ENCODE peak calls at places on chromosome 10, in nine cellular contexts. J, B, K, H, I, M, Q, Z and O are unnamed samples.

GRCh38 chr10:22623624-22624263 is 90.6 kb downstream of the PIP4K2A start:
- DNase-seq in J (no peak), M (no peak), K (no peak), I (no peak), Q (no peak), H (no peak), Z (peak; percentile 48), B (no peak), O (no peak)

GRCh38 chr10:13759167-13759566 is 172.4 kb downstream of the PRPF18 start:
- DNase-seq in I (no peak), J (no peak), Z (no peak), H (no peak), K (peak; percentile 72), B (no peak), M (no peak), Q (no peak), O (no peak)

GRCh38 chr10:90751107-90751997 is 106.5 kb downstream of the HTR7 start:
- DNase-seq in B (peak; percentile 30), J (peak; percentile 61), Z (peak; percentile 32), Q (peak; percentile 4), I (peak; percentile 60), M (peak; percentile 19), H (no peak), K (peak; percentile 71), O (peak; percentile 62)

GRCh38 chr10:71239946-71240795 is 27.8 kb downstream of the UNC5B start:
- DNase-seq in Z (no peak), K (no peak), J (peak; percentile 53), I (no peak), H (no peak), Q (no peak), M (no peak), B (no peak), O (peak; percentile 33)

GRCh38 chr10:91672021-91672608 is 39.2 kb upstream of the PPP1R3C start:
- DNase-seq in Q (no peak), H (no peak), J (peak; percentile 64), M (no peak), K (peak; percentile 48), Z (no peak), B (no peak), I (no peak), O (peak; percentile 12)

GRCh38 chr10:64368298-64368697 is 847.1 kb downstream of the REEP3 start:
- DNase-seq in I (no peak), Q (no peak), Z (no peak), H (no peak), K (no peak), B (no peak), J (no peak), M (no peak), O (no peak)

GRCh38 chr10:59536151-59536550 is 173.5 kb downstream of the SLC16A9 start:
- DNase-seq in I (no peak), H (no peak), M (no peak), B (no peak), Q (no peak), Z (no peak), K (no peak), J (peak; percentile 91), O (no peak)

GRCh38 chr10:72826346-72826745 is 67.2 kb upstream of the OIT3 start:
- DNase-seq in Z (no peak), H (no peak), I (no peak), B (no peak), M (no peak), J (no peak), Q (no peak), K (no peak), O (no peak)

GRCh38 chr10:133393401-133394063 is 425 bp upstream of the MTG1 start:
- DNase-seq in H (peak; percentile 77), B (no peak), K (peak; percentile 31), M (no peak), Z (no peak), I (no peak), J (peak; percentile 9), Q (no peak), O (peak; percentile 97)

GRCh38 chr10:43194266-43194665 is 56.0 kb downstream of the CSGALNACT2 start:
- DNase-seq in B (no peak), Z (no peak), H (peak; percentile 7), J (no peak), K (no peak), M (no peak), Q (no peak), I (no peak), O (no peak)

GRCh38 chr10:110392860-110393732 is 88.4 kb upstream of the SMNDC1 start:
- DNase-seq in B (no peak), Q (no peak), K (no peak), H (no peak), Z (no peak), J (peak; percentile 85), I (no peak), M (no peak), O (no peak)

GRCh38 chr10:27100800-27101347 is 580 bp upstream of the ANKRD26 start:
- DNase-seq in B (no peak), Q (no peak), H (no peak), J (no peak), M (no peak), K (no peak), Z (no peak), I (peak; percentile 21), O (no peak)

GRCh38 chr10:75176046-75176445 is 34.5 kb upstream of the VDAC2 start:
- DNase-seq in M (no peak), K (no peak), H (no peak), Q (no peak), J (no peak), I (no peak), B (no peak), Z (no peak), O (no peak)

GRCh38 chr10:127715782-127716378 is 21.1 kb upstream of the FOXI2 start:
- DNase-seq in I (peak; percentile 42), K (no peak), M (no peak), Z (no peak), Q (no peak), H (no peak), B (no peak), J (peak; percentile 27), O (no peak)
- TF ChIP-seq CTCF in I (peak; percentile 66), K (peak; percentile 77), M (peak; percentile 62), Z (no peak), Q (peak; percentile 34), H (peak; percentile 76), B (peak; percentile 78), J (no peak), O (no peak)

DNA sequence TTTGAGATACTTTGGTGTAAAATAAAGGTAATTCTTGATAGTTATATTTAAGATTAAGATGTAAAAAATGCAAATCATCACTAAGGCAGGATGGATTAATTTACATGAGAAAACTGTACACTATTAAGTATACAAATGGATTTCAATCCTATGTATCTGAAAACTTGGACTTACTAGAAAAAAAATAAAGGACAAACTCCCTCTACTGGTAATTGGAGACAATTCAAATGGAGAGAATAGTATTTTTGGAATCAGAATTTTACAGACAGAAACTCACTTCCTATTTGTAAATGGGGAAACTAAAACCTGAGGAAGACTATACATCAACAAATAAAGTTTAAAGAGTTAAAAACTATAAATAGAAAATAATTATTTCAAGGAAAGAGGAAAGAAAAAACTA is 62.6 kb downstream of the CUL2 start:
- DNase-seq in M (no peak), I (peak; percentile 24), K (no peak), H (no peak), J (peak; percentile 45), Z (no peak), B (no peak), Q (no peak), O (no peak)
- TF ChIP-seq CTCF in M (peak; percentile 21), I (peak; percentile 25), K (peak; percentile 64), H (peak; percentile 39), J (peak; percentile 45), Z (no peak), B (peak; percentile 73), Q (peak; percentile 44), O (peak; percentile 64)

GRCh38 chr10:29306688-29307087 is 17.8 kb downstream of the LYZL1 start:
- DNase-seq in H (no peak), Q (no peak), J (no peak), K (no peak), Z (no peak), B (no peak), I (no peak), M (no peak), O (no peak)

GRCh38 chr10:29302499-29302898 is 13.6 kb downstream of the LYZL1 start:
- DNase-seq in Z (no peak), Q (no peak), J (no peak), H (no peak), B (no peak), K (no peak), I (no peak), M (no peak), O (no peak)

GRCh38 chr10:29301359-29301910 is 12.6 kb downstream of the LYZL1 start:
- DNase-seq in Q (no peak), Z (no peak), B (no peak), M (no peak), J (no peak), H (no peak), K (no peak), I (no peak), O (no peak)

GRCh38 chr10:29305031-29305335 is 16.1 kb downstream of the LYZL1 start:
- DNase-seq in I (no peak), B (no peak), H (no peak), M (no peak), Z (no peak), K (no peak), J (no peak), Q (no peak), O (no peak)

DNA sequence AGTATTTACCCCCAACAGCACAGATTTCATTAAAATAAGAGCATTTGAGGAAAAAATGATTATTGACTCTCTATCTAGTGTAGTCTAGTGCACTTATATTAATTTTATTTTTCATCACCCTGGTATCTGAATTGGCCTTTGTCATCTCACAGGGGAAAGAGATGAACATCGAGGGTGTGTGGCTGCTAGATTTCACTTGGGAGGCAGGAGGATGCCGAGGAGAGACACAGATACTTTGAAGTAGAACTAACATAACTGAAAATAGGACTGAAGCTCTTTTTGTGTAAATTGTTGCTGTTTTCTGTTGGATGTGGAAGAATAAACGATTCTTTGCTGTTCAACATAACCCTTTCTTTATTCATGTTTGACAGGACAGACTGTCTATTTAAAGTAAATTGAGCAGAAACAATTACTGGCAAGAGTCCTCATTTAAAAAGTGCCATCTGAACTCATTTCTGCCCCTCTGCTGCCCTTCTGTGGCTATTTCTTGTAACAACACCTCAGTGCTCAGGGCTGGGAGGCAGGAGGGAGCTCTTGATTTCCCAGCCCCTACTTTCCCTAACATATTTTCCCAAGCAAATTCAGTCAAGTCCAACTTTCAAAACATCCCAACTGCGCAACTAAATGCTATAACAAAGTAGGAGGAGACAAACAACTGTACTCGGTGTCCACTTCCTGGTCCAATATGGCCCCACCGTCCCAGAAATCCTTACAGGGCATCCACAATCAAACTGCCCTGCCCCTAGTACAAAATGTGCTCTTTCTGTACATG is 15.6 kb downstream of the LYZL1 start:
- DNase-seq in I (peak; percentile 50), B (peak; percentile 60), J (peak; percentile 87), Z (peak; percentile 66), K (peak; percentile 54), Q (no peak), M (no peak), H (no peak), O (peak; percentile 65)
- TF ChIP-seq CTCF in I (peak; percentile 53), B (peak; percentile 92), J (peak; percentile 77), Z (peak; percentile 76), K (peak; percentile 87), Q (peak; percentile 53), M (peak; percentile 65), H (peak; percentile 81), O (peak; percentile 65)

DNA sequence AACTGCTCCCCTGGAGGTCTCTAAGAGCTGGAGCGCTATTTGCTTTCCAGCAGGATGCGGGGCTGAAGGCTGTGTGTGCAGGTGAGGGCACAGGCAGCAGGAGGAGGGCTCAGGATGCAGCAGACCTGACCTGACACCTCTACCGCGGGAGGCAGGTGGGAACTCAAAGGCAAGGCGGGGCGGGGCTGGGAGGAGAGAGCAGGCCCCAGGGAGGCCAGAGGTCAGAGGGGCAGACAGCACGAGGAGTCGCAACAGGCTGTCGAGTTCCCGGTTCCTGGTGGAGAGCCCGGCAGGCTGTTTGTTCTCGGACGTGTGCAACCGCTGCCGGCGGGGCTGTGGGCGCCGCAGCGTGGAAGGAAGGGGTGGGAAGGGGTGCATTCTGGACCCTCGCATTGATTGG is 7.9 kb upstream of the CRTAC1 start:
- DNase-seq in B (no peak), H (no peak), I (no peak), M (no peak), K (peak; percentile 85), J (no peak), Z (no peak), Q (no peak), O (no peak)
- TF ChIP-seq CTCF in B (no peak), H (no peak), I (no peak), M (no peak), K (no peak), J (no peak), Z (no peak), Q (no peak), O (no peak)